ENCODE peak calls at places on chromosome 2, in four cellular contexts. P is SJSA1; C is activated naive CD4-positive, alpha-beta T cell treated with Interleukin-2 at 50 U/mL for 16 hours; U is stimulated activated CD4-positive, alpha-beta T cell treated with anti-CD3 and anti-CD28 coated beads, Interleukin-15, amount 100 ng/mL, for 1 hour. G is an unnamed sample.

GRCh38 chr2:33598472-33599174 is 476 bp downstream of the FAM98A start:
- DNase-seq in P (no peak), C (peak; percentile 50), U (peak; percentile 9), G (peak; percentile 41)

GRCh38 chr2:95389256-95390119 is 13.0 kb upstream of the FAHD2A start:
- DNase-seq in P (peak; percentile 45), C (peak; percentile 46), U (peak; percentile 40), G (peak; percentile 82)

GRCh38 chr2:221649045-221649444 is 76.9 kb upstream of the EPHA4 start:
- DNase-seq in P (no peak), C (no peak), U (no peak), G (peak; percentile 44)

GRCh38 chr2:44051948-44052347 is 56.2 kb upstream of the LRPPRC start:
- DNase-seq in P (no peak), C (no peak), U (no peak), G (no peak)

GRCh38 chr2:45732946-45733345 is 81.5 kb downstream of the PRKCE start:
- DNase-seq in P (peak; percentile 5), C (no peak), U (no peak), G (no peak)

GRCh38 chr2:40243581-40243980 is 208.3 kb downstream of the SLC8A1 start:
- DNase-seq in P (peak; percentile 86), C (no peak), U (no peak), G (no peak)

GRCh38 chr2:40039543-40039942 is 260.5 kb upstream of the THUMPD2 start:
- DNase-seq in P (no peak), C (no peak), U (no peak), G (no peak)

GRCh38 chr2:157940024-157940423 is 63.9 kb upstream of the ACVR1 start:
- DNase-seq in P (no peak), C (no peak), U (no peak), G (no peak)

GRCh38 chr2:100197643-100198153 is 55.3 kb upstream of the AFF3 start:
- DNase-seq in P (no peak), C (no peak), U (no peak), G (peak; percentile 46)

GRCh38 chr2:232103140-232103737 is 141.7 kb downstream of the DIS3L2 start:
- DNase-seq in P (no peak), C (no peak), U (no peak), G (no peak)

GRCh38 chr2:238658054-238658407 is 189.9 kb upstream of the TWIST2 start:
- DNase-seq in P (no peak), C (no peak), U (no peak), G (no peak)

GRCh38 chr2:160731856-160732255 is 238.2 kb upstream of the RBMS1 start:
- DNase-seq in P (no peak), C (no peak), U (no peak), G (no peak)

GRCh38 chr2:226953206-226953605 is 117.4 kb downstream of the RHBDD1 start:
- DNase-seq in P (no peak), C (no peak), U (no peak), G (no peak)

GRCh38 chr2:196275646-196276352 is 104.4 kb upstream of the STK17B start:
- DNase-seq in P (no peak), C (no peak), U (no peak), G (no peak)

GRCh38 chr2:11379558-11379957 is 35.1 kb upstream of the ROCK2 start:
- DNase-seq in P (peak; percentile 28), C (no peak), U (no peak), G (no peak)

GRCh38 chr2:71512386-71512785 is 59.0 kb downstream of the DYSF start:
- DNase-seq in P (no peak), C (no peak), U (no peak), G (no peak)

GRCh38 chr2:15638720-15639119 is 47.1 kb downstream of the DDX1 start:
- DNase-seq in P (no peak), C (no peak), U (no peak), G (no peak)

GRCh38 chr2:216698895-216699294 is 3.5 kb upstream of the IGFBP5 start:
- DNase-seq in P (peak; percentile 42), C (no peak), U (no peak), G (no peak)

GRCh38 chr2:23599691-23600090 is 214.7 kb downstream of the KLHL29 start:
- DNase-seq in P (no peak), C (no peak), U (no peak), G (no peak)

GRCh38 chr2:19971691-19972090 is 18.2 kb downstream of the WDR35 start:
- DNase-seq in P (no peak), C (no peak), U (no peak), G (no peak)

GRCh38 chr2:226079677-226080076 is 680.2 kb downstream of the NYAP2 start:
- DNase-seq in P (peak; percentile 90), C (no peak), U (no peak), G (no peak)

GRCh38 chr2:109143214-109144187 is 14.5 kb downstream of the SH3RF3 start:
- DNase-seq in P (no peak), C (peak; percentile 76), U (peak; percentile 41), G (no peak)

GRCh38 chr2:169845016-169845415 is 17.8 kb downstream of the UBR3 start:
- DNase-seq in P (no peak), C (no peak), U (no peak), G (no peak)

GRCh38 chr2:121485039-121485438 is 45.6 kb upstream of the RNU4ATAC start:
- DNase-seq in P (peak; percentile 75), C (no peak), U (no peak), G (no peak)

GRCh38 chr2:31337860-31338259 is 76.7 kb downstream of the XDH start:
- DNase-seq in P (peak; percentile 39), C (no peak), U (no peak), G (no peak)

GRCh38 chr2:165105911-165106310 is 97.9 kb downstream of the SCN3A start:
- DNase-seq in P (peak; percentile 28), C (no peak), U (no peak), G (no peak)

GRCh38 chr2:231318436-231318835 is 77.1 kb upstream of the B3GNT7 start:
- DNase-seq in P (no peak), C (no peak), U (no peak), G (no peak)

G was measured in mesothelial cell of epicardium.